ENCODE peak calls at places on chromosomes 5 and 9, in nine cellular contexts. L is fibroblast of the conjunctiva; Z is germinal center; Y is uterus; O is stimulated activated CD8-positive, alpha-beta memory T cell treated with anti-CD3 and anti-CD28 coated beads, Interleukin-12 subunit alpha, Interleukin-12 subunit beta, amount 100 ng/mL, for 1 hour; S is GM12864; U is T1000; D is activated effector memory CD4-positive, alpha-beta T cell treated with Interleukin-2 at 50 U/mL for 16 hours; Q is skeletal muscle cell. V is an unnamed sample.

GRCh38 chr9:20997503-20998076 is 33.9 kb downstream of the HACD4 start:
- DNase-seq in Z (peak), O (no peak), L (no peak), Y (no peak), Q (no peak), S (peak), D (no peak), U (no peak), V (no peak)

GRCh38 chr9:136486823-136487620 is 4.2 kb upstream of the SEC16A start:
- DNase-seq in S (no peak), D (no peak), U (no peak), L (no peak), Q (no peak), Y (no peak), O (no peak), Z (no peak), V (no peak)

GRCh38 chr5:142630927-142631539 is 54.9 kb downstream of the FGF1 start:
- DNase-seq in L (no peak), U (no peak), Y (no peak), S (no peak), D (no peak), Q (no peak), Z (no peak), O (no peak), V (no peak)

GRCh38 chr9:127447416-127448111 is 3.6 kb downstream of the RPL12 start:
- DNase-seq in U (no peak), Z (no peak), L (no peak), Q (no peak), O (no peak), D (no peak), Y (no peak), S (no peak), V (no peak)

GRCh38 chr5:96520345-96520744 is 87.3 kb upstream of the PCSK1 start:
- DNase-seq in L (no peak), S (no peak), O (no peak), U (no peak), Z (no peak), Q (no peak), Y (no peak), D (no peak), V (no peak)

GRCh38 chr5:39399135-39400036 is 25.4 kb downstream of the DAB2 start:
- DNase-seq in S (no peak), U (peak), L (peak), D (no peak), Q (peak), O (no peak), Z (no peak), Y (peak), V (no peak)

GRCh38 chr5:69024241-69024651 is 69.6 kb upstream of the SLC30A5 start:
- DNase-seq in L (no peak), U (no peak), Y (no peak), O (no peak), D (no peak), Z (peak), Q (no peak), S (peak), V (no peak)

GRCh38 chr5:41511241-41511640 is 840 bp upstream of the PLCXD3 start:
- DNase-seq in Y (no peak), L (no peak), Q (no peak), D (no peak), U (no peak), Z (no peak), O (no peak), S (no peak), V (no peak)

GRCh38 chr9:72149231-72149975 is at the start of gene GDA:
- DNase-seq in L (no peak), Q (no peak), O (no peak), Z (peak), Y (no peak), S (no peak), U (no peak), D (no peak), V (no peak)

GRCh38 chr5:7828269-7828668 is 22.7 kb downstream of the CFAP90 start:
- DNase-seq in D (no peak), O (no peak), Y (no peak), Q (no peak), S (no peak), U (no peak), L (no peak), Z (no peak), V (no peak)

GRCh38 chr9:12862596-12862995 is 87.8 kb downstream of the LURAP1L start:
- DNase-seq in D (no peak), Q (no peak), O (no peak), S (no peak), U (no peak), L (no peak), Y (no peak), Z (no peak), V (no peak)

GRCh38 chr5:106876665-106877194 is 794.0 kb downstream of the EFNA5 start:
- DNase-seq in L (no peak), S (no peak), Q (no peak), Y (no peak), U (no peak), Z (no peak), O (no peak), D (no peak), V (no peak)

GRCh38 chr9:91865041-91865440 is 85.0 kb downstream of the ROR2 start:
- DNase-seq in S (no peak), Z (no peak), O (no peak), D (no peak), Q (no peak), U (no peak), Y (no peak), L (no peak), V (no peak)

GRCh38 chr5:135304352-135305221 is 94.4 kb downstream of the MACROH2A1 start:
- DNase-seq in S (no peak), L (no peak), Q (no peak), U (no peak), Z (no peak), O (no peak), D (no peak), Y (no peak), V (no peak)